ENCODE peak calls at places on chromosomes 12 and 14, in seven cellular contexts. One of them, this sample, is unnamed.

GRCh38 chr12:131223791-131224567 is 270.3 kb downstream of the ADGRD1 start:
- DNase-seq in NCI-H1092: no peak
- DNase-seq in cerebellar cortex: no peak
- DNase-seq in naive thymus-derived CD4-positive, alpha-beta T cell: no peak
- DNase-seq in glutamatergic neuron: no peak
- DNase-seq in NCI-H748 treated with DMSO at 0.1 percent for 48 hours: no peak
- DNase-seq in cardiac fibroblast: no peak
- DNase-seq in this sample: no peak

GRCh38 chr14:59189822-59190368 is 1.4 kb downstream of the DAAM1 start:
- DNase-seq in NCI-H748 treated with DMSO at 0.1 percent for 48 hours: peak
- DNase-seq in NCI-H1092: peak
- DNase-seq in cerebellar cortex: peak
- DNase-seq in naive thymus-derived CD4-positive, alpha-beta T cell: peak
- DNase-seq in glutamatergic neuron: peak
- DNase-seq in cardiac fibroblast: peak
- DNase-seq in this sample: peak

GRCh38 chr12:110641512-110641911 is 27.6 kb downstream of the TCTN1 start:
- DNase-seq in cerebellar cortex: no peak
- DNase-seq in glutamatergic neuron: peak
- DNase-seq in cardiac fibroblast: peak
- DNase-seq in NCI-H1092: no peak
- DNase-seq in naive thymus-derived CD4-positive, alpha-beta T cell: no peak
- DNase-seq in NCI-H748 treated with DMSO at 0.1 percent for 48 hours: no peak
- DNase-seq in this sample: no peak

GRCh38 chr14:31578792-31579191 is 17.6 kb downstream of the NUBPL start:
- DNase-seq in glutamatergic neuron: no peak
- DNase-seq in naive thymus-derived CD4-positive, alpha-beta T cell: no peak
- DNase-seq in NCI-H748 treated with DMSO at 0.1 percent for 48 hours: no peak
- DNase-seq in cerebellar cortex: no peak
- DNase-seq in cardiac fibroblast: no peak
- DNase-seq in NCI-H1092: no peak
- DNase-seq in this sample: no peak

GRCh38 chr12:122399592-122400373 is 22.7 kb downstream of the CLIP1 start:
- DNase-seq in cerebellar cortex: peak
- DNase-seq in NCI-H1092: no peak
- DNase-seq in cardiac fibroblast: peak
- DNase-seq in NCI-H748 treated with DMSO at 0.1 percent for 48 hours: peak
- DNase-seq in naive thymus-derived CD4-positive, alpha-beta T cell: peak
- DNase-seq in glutamatergic neuron: peak
- DNase-seq in this sample: peak

GRCh38 chr14:54881761-54882401 is 20.7 kb downstream of the GCH1 start:
- DNase-seq in NCI-H748 treated with DMSO at 0.1 percent for 48 hours: no peak
- DNase-seq in cardiac fibroblast: peak
- DNase-seq in naive thymus-derived CD4-positive, alpha-beta T cell: no peak
- DNase-seq in cerebellar cortex: no peak
- DNase-seq in NCI-H1092: no peak
- DNase-seq in glutamatergic neuron: no peak
- DNase-seq in this sample: no peak

GRCh38 chr12:126557659-126558058 is 1492.4 kb downstream of the AACS start:
- DNase-seq in NCI-H748 treated with DMSO at 0.1 percent for 48 hours: no peak
- DNase-seq in cardiac fibroblast: no peak
- DNase-seq in cerebellar cortex: no peak
- DNase-seq in NCI-H1092: no peak
- DNase-seq in glutamatergic neuron: no peak
- DNase-seq in naive thymus-derived CD4-positive, alpha-beta T cell: no peak
- DNase-seq in this sample: no peak

GRCh38 chr12:105706321-105706972 is 376.0 kb downstream of the C12orf75 start:
- DNase-seq in cerebellar cortex: peak
- DNase-seq in NCI-H748 treated with DMSO at 0.1 percent for 48 hours: no peak
- DNase-seq in glutamatergic neuron: no peak
- DNase-seq in cardiac fibroblast: no peak
- DNase-seq in NCI-H1092: no peak
- DNase-seq in naive thymus-derived CD4-positive, alpha-beta T cell: no peak
- DNase-seq in this sample: peak

GRCh38 chr14:58243790-58244555 is 670 bp upstream of the PSMA3 start:
- DNase-seq in glutamatergic neuron: no peak
- DNase-seq in NCI-H748 treated with DMSO at 0.1 percent for 48 hours: peak
- DNase-seq in naive thymus-derived CD4-positive, alpha-beta T cell: no peak
- DNase-seq in cerebellar cortex: no peak
- DNase-seq in cardiac fibroblast: peak
- DNase-seq in NCI-H1092: peak
- DNase-seq in this sample: peak

GRCh38 chr14:35258420-35258819 is 33.8 kb upstream of the PSMA6 start:
- DNase-seq in cerebellar cortex: no peak
- DNase-seq in naive thymus-derived CD4-positive, alpha-beta T cell: no peak
- DNase-seq in glutamatergic neuron: no peak
- DNase-seq in NCI-H1092: no peak
- DNase-seq in NCI-H748 treated with DMSO at 0.1 percent for 48 hours: no peak
- DNase-seq in cardiac fibroblast: peak
- DNase-seq in this sample: no peak

GRCh38 chr14:37118673-37119366 is 53.6 kb downstream of the SLC25A21 start:
- DNase-seq in glutamatergic neuron: no peak
- DNase-seq in naive thymus-derived CD4-positive, alpha-beta T cell: no peak
- DNase-seq in cardiac fibroblast: no peak
- DNase-seq in NCI-H748 treated with DMSO at 0.1 percent for 48 hours: no peak
- DNase-seq in cerebellar cortex: no peak
- DNase-seq in NCI-H1092: no peak
- DNase-seq in this sample: no peak

GRCh38 chr12:52125499-52125900 is 46.0 kb downstream of the SMIM41 start:
- DNase-seq in cerebellar cortex: no peak
- DNase-seq in naive thymus-derived CD4-positive, alpha-beta T cell: no peak
- DNase-seq in NCI-H748 treated with DMSO at 0.1 percent for 48 hours: no peak
- DNase-seq in cardiac fibroblast: no peak
- DNase-seq in glutamatergic neuron: no peak
- DNase-seq in NCI-H1092: peak
- DNase-seq in this sample: no peak

GRCh38 chr14:87896393-87897380 is 96.3 kb downstream of the GALC start:
- DNase-seq in cerebellar cortex: peak
- DNase-seq in naive thymus-derived CD4-positive, alpha-beta T cell: no peak
- DNase-seq in NCI-H748 treated with DMSO at 0.1 percent for 48 hours: peak
- DNase-seq in glutamatergic neuron: no peak
- DNase-seq in cardiac fibroblast: peak
- DNase-seq in NCI-H1092: peak
- DNase-seq in this sample: peak

GRCh38 chr14:89624500-89625156 is 207.6 kb upstream of the FOXN3 start:
- DNase-seq in cardiac fibroblast: no peak
- DNase-seq in NCI-H1092: no peak
- DNase-seq in NCI-H748 treated with DMSO at 0.1 percent for 48 hours: no peak
- DNase-seq in naive thymus-derived CD4-positive, alpha-beta T cell: no peak
- DNase-seq in cerebellar cortex: no peak
- DNase-seq in glutamatergic neuron: no peak
- DNase-seq in this sample: no peak

GRCh38 chr14:92323031-92323915 is at the start of gene SLC24A4:
- DNase-seq in NCI-H748 treated with DMSO at 0.1 percent for 48 hours: no peak
- DNase-seq in cerebellar cortex: no peak
- DNase-seq in glutamatergic neuron: peak
- DNase-seq in naive thymus-derived CD4-positive, alpha-beta T cell: peak
- DNase-seq in NCI-H1092: no peak
- DNase-seq in cardiac fibroblast: no peak
- DNase-seq in this sample: no peak

GRCh38 chr12:124646385-124647230 is 79.2 kb upstream of the NCOR2 start:
- DNase-seq in glutamatergic neuron: no peak
- DNase-seq in naive thymus-derived CD4-positive, alpha-beta T cell: peak
- DNase-seq in cardiac fibroblast: no peak
- DNase-seq in NCI-H1092: no peak
- DNase-seq in NCI-H748 treated with DMSO at 0.1 percent for 48 hours: no peak
- DNase-seq in cerebellar cortex: no peak
- DNase-seq in this sample: no peak

GRCh38 chr14:65704412-65704811 is 291.9 kb downstream of the FUT8 start:
- DNase-seq in naive thymus-derived CD4-positive, alpha-beta T cell: no peak
- DNase-seq in NCI-H1092: no peak
- DNase-seq in cerebellar cortex: no peak
- DNase-seq in NCI-H748 treated with DMSO at 0.1 percent for 48 hours: no peak
- DNase-seq in glutamatergic neuron: no peak
- DNase-seq in cardiac fibroblast: peak
- DNase-seq in this sample: no peak

GRCh38 chr14:76908834-76909233 is 82.6 kb downstream of the LRRC74A start:
- DNase-seq in NCI-H1092: no peak
- DNase-seq in NCI-H748 treated with DMSO at 0.1 percent for 48 hours: no peak
- DNase-seq in glutamatergic neuron: no peak
- DNase-seq in cardiac fibroblast: no peak
- DNase-seq in cerebellar cortex: no peak
- DNase-seq in naive thymus-derived CD4-positive, alpha-beta T cell: no peak
- DNase-seq in this sample: no peak

This sample was measured in G401.